ENCODE peak calls at places on chromosomes 3 and 15, in ten cellular contexts. One of them, this sample, is unnamed.

GRCh38 chr3:30681276-30682211 is 75.1 kb downstream of the TGFBR2 start:
- DNase-seq in colonic mucosa: peak
- DNase-seq in NB4: no peak
- DNase-seq in adrenal gland: peak
- DNase-seq in RWPE2: no peak
- DNase-seq in brain microvascular endothelial cell: no peak
- DNase-seq in hepatocyte: peak
- DNase-seq in HFF-Myc: peak
- DNase-seq in nephron progenitor cell: no peak
- DNase-seq in RWPE1: no peak
- DNase-seq in this sample: no peak

GRCh38 chr3:56125358-56126005 is 342.8 kb downstream of the ERC2 start:
- DNase-seq in colonic mucosa: no peak
- DNase-seq in NB4: peak
- DNase-seq in adrenal gland: peak
- DNase-seq in RWPE2: no peak
- DNase-seq in brain microvascular endothelial cell: peak
- DNase-seq in hepatocyte: peak
- DNase-seq in HFF-Myc: peak
- DNase-seq in nephron progenitor cell: no peak
- DNase-seq in RWPE1: peak
- DNase-seq in this sample: no peak

GRCh38 chr3:193843447-193844301 is 250.7 kb downstream of the OPA1 start:
- DNase-seq in colonic mucosa: peak
- DNase-seq in NB4: no peak
- DNase-seq in adrenal gland: no peak
- DNase-seq in RWPE2: no peak
- DNase-seq in brain microvascular endothelial cell: no peak
- DNase-seq in hepatocyte: peak
- DNase-seq in HFF-Myc: no peak
- DNase-seq in nephron progenitor cell: no peak
- DNase-seq in RWPE1: no peak
- DNase-seq in this sample: no peak

GRCh38 chr15:56839099-56839498 is 79.3 kb upstream of the TCF12 start:
- DNase-seq in colonic mucosa: no peak
- DNase-seq in NB4: no peak
- DNase-seq in adrenal gland: no peak
- DNase-seq in RWPE2: no peak
- DNase-seq in brain microvascular endothelial cell: no peak
- DNase-seq in hepatocyte: no peak
- DNase-seq in HFF-Myc: no peak
- DNase-seq in nephron progenitor cell: no peak
- DNase-seq in RWPE1: no peak
- DNase-seq in this sample: no peak

GRCh38 chr15:75669191-75669878 is 21.6 kb downstream of the SNX33 start:
- DNase-seq in colonic mucosa: no peak
- DNase-seq in NB4: no peak
- DNase-seq in adrenal gland: no peak
- DNase-seq in RWPE2: peak
- DNase-seq in brain microvascular endothelial cell: no peak
- DNase-seq in hepatocyte: no peak
- DNase-seq in HFF-Myc: no peak
- DNase-seq in nephron progenitor cell: no peak
- DNase-seq in RWPE1: peak
- DNase-seq in this sample: no peak

GRCh38 chr3:127814325-127814781 is 8.0 kb downstream of the MGLL start:
- DNase-seq in colonic mucosa: no peak
- DNase-seq in NB4: no peak
- DNase-seq in adrenal gland: no peak
- DNase-seq in RWPE2: no peak
- DNase-seq in brain microvascular endothelial cell: no peak
- DNase-seq in hepatocyte: no peak
- DNase-seq in HFF-Myc: no peak
- DNase-seq in nephron progenitor cell: no peak
- DNase-seq in RWPE1: no peak
- DNase-seq in this sample: no peak

GRCh38 chr3:53217175-53217574 is 38.6 kb downstream of the TKT start:
- DNase-seq in colonic mucosa: no peak
- DNase-seq in NB4: no peak
- DNase-seq in adrenal gland: no peak
- DNase-seq in RWPE2: no peak
- DNase-seq in brain microvascular endothelial cell: no peak
- DNase-seq in hepatocyte: no peak
- DNase-seq in HFF-Myc: no peak
- DNase-seq in nephron progenitor cell: no peak
- DNase-seq in RWPE1: no peak
- DNase-seq in this sample: no peak

GRCh38 chr3:114899186-114899931 is 247.7 kb downstream of the ZBTB20 start:
- DNase-seq in colonic mucosa: peak
- DNase-seq in NB4: no peak
- DNase-seq in adrenal gland: peak
- DNase-seq in RWPE2: no peak
- DNase-seq in brain microvascular endothelial cell: no peak
- DNase-seq in hepatocyte: peak
- DNase-seq in HFF-Myc: no peak
- DNase-seq in nephron progenitor cell: no peak
- DNase-seq in RWPE1: no peak
- DNase-seq in this sample: no peak

GRCh38 chr3:24495334-24495994 is 814 bp upstream of the THRB start:
- DNase-seq in colonic mucosa: peak
- DNase-seq in NB4: no peak
- DNase-seq in adrenal gland: peak
- DNase-seq in RWPE2: peak
- DNase-seq in brain microvascular endothelial cell: no peak
- DNase-seq in hepatocyte: peak
- DNase-seq in HFF-Myc: no peak
- DNase-seq in nephron progenitor cell: peak
- DNase-seq in RWPE1: peak
- DNase-seq in this sample: no peak

GRCh38 chr3:108554233-108554632 is 35.0 kb downstream of the CIP2A start:
- DNase-seq in colonic mucosa: no peak
- DNase-seq in NB4: no peak
- DNase-seq in adrenal gland: no peak
- DNase-seq in RWPE2: no peak
- DNase-seq in brain microvascular endothelial cell: no peak
- DNase-seq in hepatocyte: no peak
- DNase-seq in HFF-Myc: no peak
- DNase-seq in nephron progenitor cell: no peak
- DNase-seq in RWPE1: no peak
- DNase-seq in this sample: no peak

GRCh38 chr15:82298032-82298431 is 35.4 kb downstream of the SAXO2 start:
- DNase-seq in colonic mucosa: no peak
- DNase-seq in NB4: no peak
- DNase-seq in adrenal gland: no peak
- DNase-seq in RWPE2: no peak
- DNase-seq in brain microvascular endothelial cell: no peak
- DNase-seq in hepatocyte: no peak
- DNase-seq in HFF-Myc: no peak
- DNase-seq in nephron progenitor cell: no peak
- DNase-seq in RWPE1: no peak
- DNase-seq in this sample: no peak

GRCh38 chr15:82298520-82298919 is 35.9 kb downstream of the SAXO2 start:
- DNase-seq in colonic mucosa: no peak
- DNase-seq in NB4: no peak
- DNase-seq in adrenal gland: no peak
- DNase-seq in RWPE2: no peak
- DNase-seq in brain microvascular endothelial cell: no peak
- DNase-seq in hepatocyte: no peak
- DNase-seq in HFF-Myc: no peak
- DNase-seq in nephron progenitor cell: no peak
- DNase-seq in RWPE1: no peak
- DNase-seq in this sample: no peak

GRCh38 chr15:82297546-82297945 is 34.9 kb downstream of the SAXO2 start:
- DNase-seq in colonic mucosa: no peak
- DNase-seq in NB4: no peak
- DNase-seq in adrenal gland: no peak
- DNase-seq in RWPE2: no peak
- DNase-seq in brain microvascular endothelial cell: no peak
- DNase-seq in hepatocyte: no peak
- DNase-seq in HFF-Myc: no peak
- DNase-seq in nephron progenitor cell: no peak
- DNase-seq in RWPE1: no peak
- DNase-seq in this sample: no peak

GRCh38 chr15:82294061-82294690 is 31.6 kb downstream of the SAXO2 start:
- DNase-seq in colonic mucosa: no peak
- DNase-seq in NB4: no peak
- DNase-seq in adrenal gland: no peak
- DNase-seq in RWPE2: no peak
- DNase-seq in brain microvascular endothelial cell: no peak
- DNase-seq in hepatocyte: no peak
- DNase-seq in HFF-Myc: no peak
- DNase-seq in nephron progenitor cell: no peak
- DNase-seq in RWPE1: no peak
- DNase-seq in this sample: no peak
- TF ChIP-seq CTCF in colonic mucosa: no peak
- TF ChIP-seq CTCF in NB4: no peak
- TF ChIP-seq CTCF in adrenal gland: no peak
- TF ChIP-seq CTCF in RWPE2: no peak
- TF ChIP-seq CTCF in brain microvascular endothelial cell: no peak
- TF ChIP-seq CTCF in hepatocyte: no peak
- TF ChIP-seq CTCF in HFF-Myc: no peak
- TF ChIP-seq CTCF in nephron progenitor cell: no peak
- TF ChIP-seq CTCF in RWPE1: no peak
- TF ChIP-seq CTCF in this sample: no peak

GRCh38 chr15:62909257-62909656 is 133.3 kb upstream of the TPM1 start:
- DNase-seq in colonic mucosa: no peak
- DNase-seq in NB4: no peak
- DNase-seq in adrenal gland: no peak
- DNase-seq in RWPE2: no peak
- DNase-seq in brain microvascular endothelial cell: no peak
- DNase-seq in hepatocyte: no peak
- DNase-seq in HFF-Myc: no peak
- DNase-seq in nephron progenitor cell: no peak
- DNase-seq in RWPE1: no peak
- DNase-seq in this sample: no peak
- TF ChIP-seq CTCF in colonic mucosa: no peak
- TF ChIP-seq CTCF in NB4: no peak
- TF ChIP-seq CTCF in adrenal gland: no peak
- TF ChIP-seq CTCF in RWPE2: no peak
- TF ChIP-seq CTCF in brain microvascular endothelial cell: no peak
- TF ChIP-seq CTCF in hepatocyte: no peak
- TF ChIP-seq CTCF in HFF-Myc: no peak
- TF ChIP-seq CTCF in nephron progenitor cell: no peak
- TF ChIP-seq CTCF in RWPE1: no peak
- TF ChIP-seq CTCF in this sample: no peak

GRCh38 chr3:140050977-140051957 is 116.3 kb downstream of the CLSTN2 start:
- DNase-seq in colonic mucosa: no peak
- DNase-seq in NB4: peak
- DNase-seq in adrenal gland: no peak
- DNase-seq in RWPE2: no peak
- DNase-seq in brain microvascular endothelial cell: no peak
- DNase-seq in hepatocyte: no peak
- DNase-seq in HFF-Myc: no peak
- DNase-seq in nephron progenitor cell: no peak
- DNase-seq in RWPE1: peak
- DNase-seq in this sample: no peak
- TF ChIP-seq CTCF in colonic mucosa: no peak
- TF ChIP-seq CTCF in NB4: peak
- TF ChIP-seq CTCF in adrenal gland: peak
- TF ChIP-seq CTCF in RWPE2: peak
- TF ChIP-seq CTCF in brain microvascular endothelial cell: peak
- TF ChIP-seq CTCF in hepatocyte: peak
- TF ChIP-seq CTCF in HFF-Myc: peak
- TF ChIP-seq CTCF in nephron progenitor cell: no peak
- TF ChIP-seq CTCF in RWPE1: no peak
- TF ChIP-seq CTCF in this sample: no peak

DNA sequence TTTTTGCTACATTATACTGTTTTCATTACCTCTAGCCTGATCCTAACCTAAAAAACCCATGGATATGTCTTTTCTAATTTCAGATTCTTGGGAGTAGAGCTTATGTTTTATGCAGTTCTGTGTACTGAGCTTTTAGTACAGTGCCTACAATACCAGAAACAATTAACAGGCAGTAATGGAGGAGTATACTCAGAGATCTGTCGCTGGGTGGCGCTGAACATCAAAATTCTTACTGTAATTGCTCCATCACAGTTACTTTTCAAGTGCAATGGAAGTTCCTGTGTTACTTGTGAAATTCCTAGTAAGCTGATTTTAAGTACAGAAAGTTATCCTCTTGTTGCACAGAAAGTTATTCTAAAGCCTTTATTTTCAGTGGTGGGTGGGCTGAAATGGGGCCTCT is 66.9 kb downstream of the RNF13 start:
- DNase-seq in colonic mucosa: peak
- DNase-seq in NB4: peak
- DNase-seq in adrenal gland: peak
- DNase-seq in RWPE2: no peak
- DNase-seq in brain microvascular endothelial cell: peak
- DNase-seq in hepatocyte: peak
- DNase-seq in HFF-Myc: peak
- DNase-seq in nephron progenitor cell: peak
- DNase-seq in RWPE1: peak
- DNase-seq in this sample: no peak
- TF ChIP-seq CTCF in colonic mucosa: no peak
- TF ChIP-seq CTCF in NB4: peak
- TF ChIP-seq CTCF in adrenal gland: peak
- TF ChIP-seq CTCF in RWPE2: peak
- TF ChIP-seq CTCF in brain microvascular endothelial cell: peak
- TF ChIP-seq CTCF in hepatocyte: peak
- TF ChIP-seq CTCF in HFF-Myc: peak
- TF ChIP-seq CTCF in nephron progenitor cell: peak
- TF ChIP-seq CTCF in RWPE1: peak
- TF ChIP-seq CTCF in this sample: no peak

This sample was measured in activated B cell treated with CpG ODN at 0.5 μM for 24 hours.